ENCODE peak calls at places on chromosomes 5 and 9, in four cellular contexts. J, A, S and Z are unnamed samples.

GRCh38 chr9:89154651-89155336 is 23.8 kb downstream of the SHC3 start:
- DNase-seq in J (no peak), A (no peak), S (no peak), Z (no peak)

GRCh38 chr5:143106175-143106574 is 297.3 kb downstream of the NR3C1 start:
- DNase-seq in S (no peak), A (no peak), J (peak), Z (peak)

GRCh38 chr9:113454914-113455761 is 8.4 kb upstream of the RGS3 start:
- DNase-seq in A (peak), J (no peak), S (no peak), Z (no peak)

GRCh38 chr9:95506438-95506691 is 10.4 kb downstream of the PTCH1 start:
- DNase-seq in A (no peak), J (peak), S (no peak), Z (no peak)

GRCh38 chr9:78622131-78622530 is 325.2 kb downstream of the PSAT1 start:
- DNase-seq in J (no peak), S (no peak), A (no peak), Z (no peak)

GRCh38 chr5:176405656-176406435 is 10.5 kb downstream of the CLTB start:
- DNase-seq in A (no peak), S (peak), J (peak), Z (no peak)

GRCh38 chr9:31119882-31120481 is 1264.5 kb upstream of the ACO1 start:
- DNase-seq in J (peak), S (no peak), A (no peak), Z (no peak)

GRCh38 chr9:33465596-33466564 is 7.8 kb downstream of the NOL6 start:
- DNase-seq in J (peak), A (no peak), S (no peak), Z (no peak)

GRCh38 chr5:180172447-180173197 is 36.4 kb downstream of the RASGEF1C start:
- DNase-seq in J (peak), S (no peak), A (no peak), Z (peak)

GRCh38 chr5:176415240-176416122 is 858 bp downstream of the CLTB start:
- DNase-seq in J (peak), S (peak), A (peak), Z (peak)

GRCh38 chr9:126028746-126029145 is 281.6 kb downstream of the PBX3 start:
- DNase-seq in A (no peak), S (no peak), J (no peak), Z (no peak)

GRCh38 chr9:121690316-121690715 is 38.9 kb downstream of the DAB2IP start:
- DNase-seq in S (no peak), J (no peak), A (no peak), Z (no peak)

GRCh38 chr5:155728857-155729683 is 597.9 kb upstream of the SGCD start:
- DNase-seq in S (peak), J (peak), A (no peak), Z (no peak)

GRCh38 chr5:42993516-42994284 is 46.4 kb downstream of the ANXA2R start:
- DNase-seq in S (no peak), J (no peak), A (no peak), Z (no peak)

GRCh38 chr9:95511952-95512750 is 4.6 kb downstream of the PTCH1 start:
- DNase-seq in S (peak), A (no peak), J (peak), Z (no peak)

GRCh38 chr9:22037954-22038690 is 29.0 kb upstream of the CDKN2B start:
- DNase-seq in A (no peak), S (no peak), J (peak), Z (no peak)

GRCh38 chr9:4301971-4302427 is 2.1 kb upstream of the GLIS3 start:
- DNase-seq in S (no peak), A (no peak), J (no peak), Z (no peak)

GRCh38 chr9:88791105-88791805 is 200.0 kb upstream of the S1PR3 start:
- DNase-seq in A (no peak), S (peak), J (no peak), Z (no peak)

GRCh38 chr5:59583810-59584562 is 309.5 kb downstream of the PDE4D start:
- DNase-seq in A (no peak), S (no peak), J (no peak), Z (no peak)

GRCh38 chr5:151199581-151200185 is 24.2 kb downstream of the CCDC69 start:
- DNase-seq in J (no peak), A (no peak), S (no peak), Z (no peak)

GRCh38 chr9:18075253-18075977 is 398.5 kb upstream of the ADAMTSL1 start:
- DNase-seq in A (no peak), S (no peak), J (no peak), Z (no peak)

GRCh38 chr5:143499480-143500114 is 96.1 kb upstream of the NR3C1 start:
- DNase-seq in S (no peak), J (no peak), A (no peak), Z (no peak)

GRCh38 chr5:97044057-97044456 is 98.4 kb downstream of the LIX1 start:
- DNase-seq in J (no peak), S (peak), A (no peak), Z (no peak)

GRCh38 chr9:132986586-132986985 is 8.1 kb downstream of the GFI1B start:
- DNase-seq in J (no peak), S (no peak), A (no peak), Z (no peak)

GRCh38 chr9:127903557-127904475 is 4.4 kb upstream of the ST6GALNAC6 start:
- DNase-seq in A (peak), J (no peak), S (peak), Z (no peak)

GRCh38 chr5:109907751-109908150 is 218.0 kb downstream of the MAN2A1 start:
- DNase-seq in J (no peak), A (no peak), S (no peak), Z (no peak)

GRCh38 chr9:133528887-133529262 is 4.1 kb upstream of the MYMK start:
- DNase-seq in S (no peak), A (no peak), J (no peak), Z (no peak)

GRCh38 chr9:95073918-95074317 is 243.6 kb downstream of the FANCC start:
- DNase-seq in J (no peak), A (no peak), S (no peak), Z (no peak)

GRCh38 chr9:5863092-5863746 is 27.5 kb upstream of the MLANA start:
- DNase-seq in J (no peak), A (no peak), S (no peak), Z (no peak)

GRCh38 chr5:151751091-151751490 is 7.3 kb downstream of the ATOX1 start:
- DNase-seq in A (no peak), S (no peak), J (no peak), Z (no peak)

GRCh38 chr5:117863589-117864296 is 1124.6 kb downstream of the DTWD2 start:
- DNase-seq in S (no peak), J (no peak), A (no peak), Z (no peak)

GRCh38 chr5:34045996-34046395 is 3.0 kb upstream of the C1QTNF3 start:
- DNase-seq in S (no peak), J (no peak), A (no peak), Z (no peak)

GRCh38 chr5:133366966-133367365 is 245.4 kb downstream of the FSTL4 start:
- DNase-seq in S (no peak), A (no peak), J (no peak), Z (no peak)

GRCh38 chr9:78982849-78983248 is 588.9 kb upstream of the TLE4 start:
- DNase-seq in S (no peak), J (no peak), A (no peak), Z (no peak)

GRCh38 chr5:151319334-151319733 is 15.8 kb upstream of the SLC36A3 start:
- DNase-seq in S (no peak), J (no peak), A (no peak), Z (peak)

GRCh38 chr5:113331201-113331551 is 103.6 kb downstream of the TSSK1B start:
- DNase-seq in S (no peak), A (no peak), J (no peak), Z (no peak)

GRCh38 chr5:153745778-153746420 is 255.4 kb downstream of the GRIA1 start:
- DNase-seq in A (no peak), S (no peak), J (no peak), Z (no peak)
- TF ChIP-seq JUND in A (no peak), S (no peak), J (no peak), Z (no peak)

GRCh38 chr9:93827545-93828330 is 127.4 kb downstream of the BARX1 start:
- DNase-seq in A (peak), J (peak), S (peak), Z (peak)
- TF ChIP-seq JUND in A (no peak), J (no peak), S (no peak), Z (no peak)

DNA sequence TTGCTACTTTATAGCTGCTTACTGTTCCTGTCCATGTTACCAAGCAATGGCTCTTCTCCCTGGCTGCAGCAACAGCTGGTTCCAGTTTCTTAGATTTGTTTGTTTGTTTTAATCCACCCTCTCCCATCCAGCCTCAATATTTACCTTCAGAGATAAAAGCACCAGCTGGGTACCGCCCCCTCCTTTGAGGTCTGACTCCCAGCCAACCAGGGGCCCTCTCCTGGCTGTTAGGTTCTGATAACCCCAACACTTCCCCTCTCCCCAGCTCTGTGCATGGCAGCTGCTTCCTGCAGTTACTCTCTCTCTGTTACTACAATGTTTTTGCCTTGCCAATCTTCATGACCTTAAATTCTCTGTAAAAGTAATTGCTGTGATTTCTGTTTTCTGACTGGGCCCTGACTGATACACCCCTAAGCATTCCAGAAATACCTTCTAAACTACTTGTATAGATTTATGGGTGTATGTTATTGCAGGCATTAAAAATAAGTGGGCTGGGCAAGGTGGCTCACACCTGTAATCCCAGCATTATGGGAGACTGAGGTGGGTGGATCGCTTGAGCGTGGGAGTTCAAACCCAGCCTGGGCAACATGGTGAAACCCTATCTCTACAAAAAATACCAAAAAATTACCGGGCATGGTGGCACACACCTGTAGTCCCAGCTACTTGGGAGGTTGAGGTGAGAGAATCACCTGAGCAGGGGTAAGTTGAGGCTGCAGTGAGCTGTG is 2.6 kb upstream of the GCNT1 start:
- DNase-seq in A (peak), J (no peak), S (no peak), Z (no peak)
- TF ChIP-seq JUND in A (peak), J (no peak), S (no peak), Z (no peak)

GRCh38 chr9:37156781-37157356 is 36.5 kb downstream of the ZCCHC7 start:
- DNase-seq in S (no peak), A (no peak), J (no peak), Z (no peak)
- TF ChIP-seq JUND in S (no peak), A (no peak), J (no peak), Z (no peak)

DNA sequence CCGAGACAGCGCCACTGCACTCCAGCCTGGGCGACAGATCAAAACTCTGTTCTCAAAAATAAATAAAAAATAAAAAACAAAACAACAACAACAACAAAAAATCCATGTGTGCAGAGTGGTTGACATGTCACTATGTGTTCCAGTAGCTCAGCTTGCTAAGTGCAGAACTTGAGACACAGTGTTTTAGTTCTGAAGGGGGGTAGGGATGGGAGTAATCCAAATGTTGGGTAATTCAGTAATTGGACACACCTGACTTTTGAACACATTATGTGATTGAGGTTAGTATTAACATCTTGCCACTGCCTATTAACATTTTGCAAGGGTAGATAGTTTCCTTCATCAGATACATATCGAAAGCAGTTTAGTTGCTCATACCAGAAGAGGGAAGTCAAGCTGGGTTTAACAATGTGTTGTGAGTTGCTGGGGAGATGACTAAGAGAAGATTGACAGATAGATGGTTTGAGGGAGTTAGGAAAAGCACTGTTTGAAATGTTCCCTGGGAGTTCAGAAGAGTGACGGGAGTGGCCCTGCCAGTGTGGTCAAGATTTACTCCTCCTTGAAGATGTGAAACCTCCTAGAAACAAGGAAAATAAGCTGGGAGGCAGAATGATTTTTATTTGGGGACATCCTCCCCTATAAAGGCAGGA is 928 bp downstream of the HACD4 start:
- DNase-seq in S (no peak), A (no peak), J (no peak), Z (peak)
- TF ChIP-seq JUND in S (no peak), A (no peak), J (no peak), Z (no peak)

GRCh38 chr5:111453290-111453689 is 59.0 kb downstream of the STARD4 start:
- DNase-seq in A (no peak), J (no peak), S (no peak), Z (no peak)

GRCh38 chr5:111453747-111454146 is 58.6 kb downstream of the STARD4 start:
- DNase-seq in S (no peak), A (no peak), J (peak), Z (no peak)

DNA sequence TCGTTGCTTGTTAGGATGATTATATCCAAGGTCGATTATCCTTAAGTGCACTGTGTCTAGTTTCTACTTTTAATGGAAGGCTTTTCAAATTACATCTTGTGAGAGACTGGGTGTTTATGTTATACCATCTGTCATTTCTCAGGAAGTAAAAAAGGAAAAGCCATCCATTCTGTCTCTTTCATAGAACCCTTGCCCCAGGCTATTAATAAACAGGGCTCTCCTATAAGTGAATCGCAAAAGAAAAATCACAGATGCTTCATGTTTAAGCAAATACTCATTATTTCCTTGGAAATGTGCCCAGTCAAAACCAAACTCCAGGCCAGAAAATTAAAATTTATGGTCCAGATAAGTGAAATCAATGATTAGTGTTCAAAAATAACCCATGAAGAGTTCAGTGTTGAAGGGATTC is 58.1 kb downstream of the STARD4 start:
- DNase-seq in A (no peak), S (no peak), J (peak), Z (no peak)
- TF ChIP-seq JUND in A (no peak), S (no peak), J (peak), Z (no peak)

GRCh38 chr9:115278241-115279035 is 160.5 kb upstream of the TNC start:
- DNase-seq in J (no peak), A (no peak), S (no peak), Z (no peak)
- TF ChIP-seq JUND in J (no peak), A (no peak), S (no peak), Z (no peak)

GRCh38 chr9:137383453-137384115 is 39.4 kb downstream of the EXD3 start:
- DNase-seq in J (no peak), S (no peak), A (no peak), Z (no peak)
- TF ChIP-seq JUND in J (no peak), S (no peak), A (no peak), Z (no peak)